ENCODE peak calls at places on chromosome 11, in eight cellular contexts. C is fibroblast of lung, W is BJ, V is mucosa of descending colon, D is sigmoid colon, G is MM.1S, F is HFFc6, S is fibroblast of the aortic adventitia. Q is an unnamed sample.

GRCh38 chr11:20962581-20962980 is 293.2 kb downstream of the NELL1 start:
- DNase-seq in C (peak), W (no peak), V (no peak), D (no peak), G (no peak), F (no peak), S (peak), Q (no peak)

GRCh38 chr11:69217276-69218105 is 61.8 kb downstream of the SMIM38 start:
- DNase-seq in C (no peak), W (no peak), V (peak), D (peak), G (no peak), F (no peak), S (no peak), Q (peak)

GRCh38 chr11:34898474-34898873 is 17.7 kb downstream of the APIP start:
- DNase-seq in C (no peak), W (no peak), V (no peak), D (no peak), G (no peak), F (no peak), S (no peak), Q (no peak)

GRCh38 chr11:8251767-8252295 is 11.8 kb downstream of the LMO1 start:
- DNase-seq in C (no peak), W (no peak), V (no peak), D (peak), G (no peak), F (no peak), S (no peak), Q (peak)

GRCh38 chr11:31974737-31975136 is 116.1 kb upstream of the RCN1 start:
- DNase-seq in C (peak), W (peak), V (no peak), D (no peak), G (no peak), F (peak), S (peak), Q (no peak)

GRCh38 chr11:109089144-109089543 is 332.8 kb upstream of the C11orf87 start:
- DNase-seq in C (no peak), W (no peak), V (no peak), D (no peak), G (no peak), F (no peak), S (no peak), Q (no peak)

GRCh38 chr11:11635456-11635855 is 13.7 kb upstream of the GALNT18 start:
- DNase-seq in C (no peak), W (no peak), V (no peak), D (no peak), G (no peak), F (no peak), S (no peak), Q (no peak)

GRCh38 chr11:19511413-19512183 is 201.0 kb upstream of the NAV2 start:
- DNase-seq in C (peak), W (no peak), V (peak), D (peak), G (no peak), F (no peak), S (peak), Q (no peak)

GRCh38 chr11:17412488-17413180 is 24.2 kb upstream of the KCNJ11 start:
- DNase-seq in C (no peak), W (no peak), V (no peak), D (no peak), G (no peak), F (no peak), S (no peak), Q (no peak)

GRCh38 chr11:32297629-32298028 is 137.7 kb downstream of the WT1 start:
- DNase-seq in C (peak), W (no peak), V (no peak), D (no peak), G (peak), F (peak), S (peak), Q (no peak)

GRCh38 chr11:63916837-63917684 is at the start of gene RCOR2:
- DNase-seq in C (peak), W (no peak), V (peak), D (peak), G (peak), F (peak), S (peak), Q (peak)

GRCh38 chr11:2314525-2315394 is 12.9 kb downstream of the TSPAN32 start:
- DNase-seq in C (peak), W (no peak), V (peak), D (peak), G (no peak), F (no peak), S (peak), Q (no peak)

GRCh38 chr11:78045851-78046485 is 17.7 kb upstream of the THRSP start:
- DNase-seq in C (peak), W (no peak), V (peak), D (peak), G (peak), F (peak), S (peak), Q (peak)

GRCh38 chr11:9386901-9387300 is 2.4 kb downstream of the IPO7 start:
- DNase-seq in C (no peak), W (no peak), V (no peak), D (no peak), G (no peak), F (no peak), S (no peak), Q (no peak)

GRCh38 chr11:61290905-61291690 is 4.0 kb downstream of the VWCE start:
- DNase-seq in C (no peak), W (no peak), V (no peak), D (no peak), G (no peak), F (no peak), S (no peak), Q (no peak)
- TF ChIP-seq CTCF in C (no peak), W (no peak), V (no peak), D (no peak), G (peak), F (peak), S (no peak), Q (no peak)

DNA sequence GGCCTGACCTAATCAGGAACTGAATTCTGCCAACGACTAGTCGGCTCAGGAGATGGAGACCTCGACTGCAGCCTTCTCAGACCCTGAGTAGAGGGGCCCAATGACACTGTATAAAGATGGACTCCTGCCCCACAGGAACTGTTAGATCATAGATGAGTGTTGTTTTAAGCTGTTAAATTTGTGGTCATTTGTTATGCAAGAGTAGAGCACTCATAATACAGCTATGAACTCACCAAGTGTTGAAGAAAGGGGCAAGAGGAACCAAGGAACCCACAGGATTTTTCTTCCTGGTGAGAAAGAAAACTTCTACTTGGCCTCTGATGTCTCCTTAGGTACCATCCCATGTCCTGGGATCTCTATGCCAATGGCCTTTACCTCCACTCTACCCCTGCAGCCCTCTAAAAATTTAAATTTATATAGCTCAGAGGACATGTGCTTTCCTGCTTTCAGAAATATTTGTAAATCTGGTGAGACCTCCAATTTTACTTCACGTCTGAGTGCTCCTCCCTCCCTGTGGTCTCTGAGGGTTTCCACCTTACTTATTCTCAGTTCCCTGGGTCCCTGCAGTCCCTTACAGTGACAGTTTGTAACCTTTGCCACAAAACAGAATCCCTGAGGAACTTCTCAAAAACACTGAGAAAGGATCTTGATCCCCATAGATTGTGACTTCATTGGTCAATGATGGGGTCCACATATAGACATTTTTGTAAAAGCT is 256.3 kb upstream of the ARHGAP20 start:
- DNase-seq in C (peak), W (no peak), V (no peak), D (no peak), G (no peak), F (no peak), S (no peak), Q (no peak)
- TF ChIP-seq CTCF in C (no peak), W (no peak), V (no peak), D (no peak), G (no peak), F (no peak), S (no peak), Q (no peak)

GRCh38 chr11:30852091-30852490 is 265.9 kb upstream of the MPPED2 start:
- DNase-seq in C (no peak), W (no peak), V (no peak), D (no peak), G (no peak), F (no peak), S (no peak), Q (no peak)

GRCh38 chr11:30859709-30860108 is 273.6 kb upstream of the MPPED2 start:
- DNase-seq in C (no peak), W (no peak), V (no peak), D (no peak), G (no peak), F (no peak), S (no peak), Q (no peak)

GRCh38 chr11:30853470-30853869 is 267.3 kb upstream of the MPPED2 start:
- DNase-seq in C (no peak), W (no peak), V (no peak), D (no peak), G (no peak), F (no peak), S (no peak), Q (no peak)

GRCh38 chr11:30852645-30853044 is 266.5 kb upstream of the MPPED2 start:
- DNase-seq in C (no peak), W (no peak), V (no peak), D (no peak), G (no peak), F (no peak), S (no peak), Q (no peak)

GRCh38 chr11:30855383-30856006 is 269.3 kb upstream of the MPPED2 start:
- DNase-seq in C (peak), W (no peak), V (no peak), D (no peak), G (peak), F (no peak), S (peak), Q (no peak)
- TF ChIP-seq CTCF in C (no peak), W (peak), V (no peak), D (peak), G (peak), F (peak), S (peak), Q (peak)

GRCh38 chr11:10520562-10520961 is 20.4 kb downstream of the RNF141 start:
- DNase-seq in C (no peak), W (no peak), V (no peak), D (no peak), G (no peak), F (no peak), S (no peak), Q (no peak)

GRCh38 chr11:10522276-10522675 is 18.7 kb downstream of the RNF141 start:
- DNase-seq in C (no peak), W (no peak), V (no peak), D (no peak), G (no peak), F (no peak), S (no peak), Q (no peak)

GRCh38 chr11:10518123-10518522 is 22.9 kb downstream of the RNF141 start:
- DNase-seq in C (no peak), W (no peak), V (no peak), D (no peak), G (no peak), F (no peak), S (no peak), Q (no peak)

GRCh38 chr11:10519630-10520029 is 21.4 kb downstream of the RNF141 start:
- DNase-seq in C (no peak), W (no peak), V (no peak), D (no peak), G (no peak), F (no peak), S (no peak), Q (no peak)

DNA sequence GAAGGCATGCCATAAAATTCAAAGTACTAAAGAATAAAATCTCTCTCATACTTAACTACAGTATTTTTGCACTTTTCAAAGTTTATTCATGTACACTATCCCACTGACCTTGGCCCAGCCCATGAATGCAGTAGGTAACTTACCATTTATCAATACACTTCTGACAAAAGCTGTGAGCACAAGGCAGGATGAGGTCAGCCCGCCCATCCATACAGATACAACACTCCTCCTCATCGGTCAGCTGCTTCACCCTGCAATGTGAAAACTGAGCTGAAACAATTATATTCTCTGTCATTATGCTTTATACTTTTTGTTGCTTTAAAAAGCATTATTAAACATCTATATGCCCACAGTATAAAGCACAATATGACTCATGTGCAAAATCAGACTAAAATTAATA is 22.1 kb downstream of the RNF141 start:
- DNase-seq in C (no peak), W (no peak), V (no peak), D (no peak), G (no peak), F (no peak), S (no peak), Q (no peak)
- TF ChIP-seq CTCF in C (no peak), W (no peak), V (no peak), D (no peak), G (no peak), F (no peak), S (no peak), Q (no peak)

GRCh38 chr11:126331286-126331685 is 24.2 kb upstream of the ST3GAL4 start:
- DNase-seq in C (no peak), W (no peak), V (no peak), D (no peak), G (no peak), F (no peak), S (no peak), Q (no peak)

GRCh38 chr11:126334665-126335462 is 20.6 kb upstream of the ST3GAL4 start:
- DNase-seq in C (peak), W (no peak), V (no peak), D (no peak), G (no peak), F (peak), S (no peak), Q (no peak)

GRCh38 chr11:126329644-126330200 is 25.8 kb upstream of the ST3GAL4 start:
- DNase-seq in C (no peak), W (no peak), V (no peak), D (no peak), G (no peak), F (no peak), S (no peak), Q (no peak)

GRCh38 chr11:126333142-126333541 is 22.3 kb upstream of the ST3GAL4 start:
- DNase-seq in C (no peak), W (no peak), V (no peak), D (no peak), G (no peak), F (no peak), S (no peak), Q (no peak)

GRCh38 chr11:126332221-126332711 is 23.2 kb upstream of the ST3GAL4 start:
- DNase-seq in C (peak), W (peak), V (peak), D (no peak), G (no peak), F (peak), S (peak), Q (no peak)
- TF ChIP-seq CTCF in C (no peak), W (no peak), V (no peak), D (no peak), G (no peak), F (no peak), S (no peak), Q (no peak)

GRCh38 chr11:121446752-121447156 is 5.4 kb upstream of the SORL1 start:
- DNase-seq in C (peak), W (no peak), V (no peak), D (no peak), G (no peak), F (no peak), S (peak), Q (no peak)
- TF ChIP-seq CTCF in C (peak), W (peak), V (no peak), D (no peak), G (no peak), F (peak), S (peak), Q (peak)

GRCh38 chr11:104279587-104279986 is 115.6 kb upstream of the PDGFD start:
- DNase-seq in C (no peak), W (no peak), V (no peak), D (no peak), G (no peak), F (no peak), S (no peak), Q (no peak)
- TF ChIP-seq CTCF in C (no peak), W (no peak), V (no peak), D (no peak), G (no peak), F (no peak), S (no peak), Q (no peak)

Q was measured in type B pancreatic cell.